ENCODE peak calls at places on chromosomes 4 and X, in four cellular contexts. U is brain microvascular endothelial cell; C is activated T-helper 1 cell treated with anti-CD3 and anti-CD28 coated beads, Interleukin-2, amount 50 U/mL, for 16 hours; X is IMR-90. S is an unnamed sample.
A peak's percentile ranks its signal among the peaks of the same experiment; 100 is the strongest.

GRCh38 chr4:147328189-147328588 is 152.7 kb upstream of the EDNRA start:
- DNase-seq in U (no peak), X (no peak), C (no peak), S (no peak)

GRCh38 chrX:105173071-105173470 is 47.4 kb downstream of the TEX13A start:
- DNase-seq in X (no peak), C (no peak), U (no peak), S (no peak)

GRCh38 chr4:17690898-17691297 is 76.5 kb downstream of the MED28 start:
- DNase-seq in X (no peak), C (no peak), U (no peak), S (no peak)

GRCh38 chr4:37780444-37781133 is 45.9 kb upstream of the PGM2 start:
- DNase-seq in U (peak; percentile 15), X (no peak), C (peak; percentile 18), S (peak; percentile 14)

GRCh38 chr4:140755811-140756291 is 334 bp downstream of the TBC1D9 start:
- DNase-seq in C (no peak), U (no peak), X (peak; percentile 46), S (peak; percentile 31)

GRCh38 chr4:5266991-5267390 is 215.7 kb downstream of the STK32B start:
- DNase-seq in U (peak; percentile 32), X (peak; percentile 42), C (no peak), S (no peak)

GRCh38 chr4:158760866-158761265 is 8.0 kb upstream of the FNIP2 start:
- DNase-seq in C (no peak), X (peak; percentile 64), U (peak; percentile 52), S (no peak)

GRCh38 chr4:153223418-153223792 is 19.2 kb downstream of the TRIM2 start:
- DNase-seq in C (no peak), U (no peak), X (no peak), S (no peak)

GRCh38 chrX:22462959-22463358 is 190.2 kb downstream of the CBLL2 start:
- DNase-seq in X (no peak), U (no peak), C (no peak), S (no peak)

GRCh38 chr4:97395980-97396562 is 747.2 kb downstream of the STPG2 start:
- DNase-seq in X (no peak), U (no peak), C (no peak), S (no peak)

GRCh38 chr4:183995489-183996049 is 90.5 kb downstream of the STOX2 start:
- DNase-seq in C (no peak), U (peak; percentile 26), X (peak; percentile 32), S (no peak)

GRCh38 chrX:76987381-76987780 is 459.8 kb upstream of the FGF16 start:
- DNase-seq in X (no peak), U (no peak), C (no peak), S (no peak)